ENCODE peak calls at places on chromosome 6, in five cellular contexts. Y, R, K, N and A are unnamed samples.
A peak's percentile ranks its signal among the peaks of the same experiment; 100 is the strongest.

GRCh38 chr6:4059115-4059777 is 19.7 kb downstream of the FAM217A start:
- DNase-seq in Y (no peak), R (no peak), K (no peak), N (no peak), A (no peak)

GRCh38 chr6:166624275-166624674 is 2.8 kb downstream of the RPS6KA2 start:
- DNase-seq in Y (no peak), R (peak; percentile 79), K (peak; percentile 79), N (no peak), A (no peak)

GRCh38 chr6:118897386-118897785 is 3.4 kb downstream of the ASF1A start:
- DNase-seq in Y (no peak), R (no peak), K (no peak), N (no peak), A (no peak)

GRCh38 chr6:111150577-111150976 is 63.3 kb downstream of the SLC16A10 start:
- DNase-seq in Y (no peak), R (no peak), K (no peak), N (no peak), A (no peak)

GRCh38 chr6:124993327-124993726 is 31.1 kb downstream of the RNF217 start:
- DNase-seq in Y (no peak), R (no peak), K (no peak), N (no peak), A (no peak)

GRCh38 chr6:154403803-154404202 is 47.2 kb upstream of the IPCEF1 start:
- DNase-seq in Y (no peak), R (no peak), K (peak; percentile 70), N (no peak), A (no peak)

GRCh38 chr6:13480631-13481501 is 6.5 kb downstream of the GFOD1 start:
- DNase-seq in Y (no peak), R (no peak), K (no peak), N (no peak), A (no peak)

GRCh38 chr6:119493980-119494379 is 144.4 kb upstream of the MAN1A1 start:
- DNase-seq in Y (no peak), R (no peak), K (no peak), N (no peak), A (no peak)

GRCh38 chr6:16684896-16685554 is 76.2 kb downstream of the ATXN1 start:
- DNase-seq in Y (no peak), R (no peak), K (no peak), N (no peak), A (no peak)

GRCh38 chr6:133894795-133895401 is 6.0 kb downstream of the TCF21 start:
- DNase-seq in Y (no peak), R (no peak), K (peak; percentile 83), N (no peak), A (no peak)

GRCh38 chr6:136012198-136012884 is 160.8 kb downstream of the PDE7B start:
- DNase-seq in Y (no peak), R (no peak), K (no peak), N (no peak), A (no peak)

GRCh38 chr6:147509900-147510299 is 1.4 kb downstream of the SAMD5 start:
- DNase-seq in Y (no peak), R (no peak), K (no peak), N (no peak), A (no peak)

GRCh38 chr6:1796706-1797529 is 187.2 kb downstream of the FOXC1 start:
- DNase-seq in Y (no peak), R (no peak), K (no peak), N (no peak), A (no peak)

GRCh38 chr6:14390805-14391204 is 273.2 kb downstream of the CD83 start:
- DNase-seq in Y (no peak), R (no peak), K (no peak), N (no peak), A (no peak)

GRCh38 chr6:147648936-147649335 is 140.4 kb downstream of the SAMD5 start:
- DNase-seq in Y (no peak), R (no peak), K (no peak), N (no peak), A (no peak)

GRCh38 chr6:83709748-83710050 is 798 bp upstream of the SNAP91 start:
- DNase-seq in Y (no peak), R (no peak), K (no peak), N (no peak), A (no peak)

GRCh38 chr6:9796827-9797226 is 618.0 kb downstream of the TFAP2A start:
- DNase-seq in Y (no peak), R (no peak), K (no peak), N (no peak), A (no peak)

GRCh38 chr6:9806195-9806594 is 608.7 kb downstream of the TFAP2A start:
- DNase-seq in Y (no peak), R (no peak), K (no peak), N (no peak), A (no peak)

GRCh38 chr6:9799582-9799981 is 615.3 kb downstream of the TFAP2A start:
- DNase-seq in Y (no peak), R (no peak), K (no peak), N (no peak), A (no peak)

GRCh38 chr6:9795880-9796279 is 619.0 kb downstream of the TFAP2A start:
- DNase-seq in Y (no peak), R (no peak), K (no peak), N (no peak), A (no peak)

DNA sequence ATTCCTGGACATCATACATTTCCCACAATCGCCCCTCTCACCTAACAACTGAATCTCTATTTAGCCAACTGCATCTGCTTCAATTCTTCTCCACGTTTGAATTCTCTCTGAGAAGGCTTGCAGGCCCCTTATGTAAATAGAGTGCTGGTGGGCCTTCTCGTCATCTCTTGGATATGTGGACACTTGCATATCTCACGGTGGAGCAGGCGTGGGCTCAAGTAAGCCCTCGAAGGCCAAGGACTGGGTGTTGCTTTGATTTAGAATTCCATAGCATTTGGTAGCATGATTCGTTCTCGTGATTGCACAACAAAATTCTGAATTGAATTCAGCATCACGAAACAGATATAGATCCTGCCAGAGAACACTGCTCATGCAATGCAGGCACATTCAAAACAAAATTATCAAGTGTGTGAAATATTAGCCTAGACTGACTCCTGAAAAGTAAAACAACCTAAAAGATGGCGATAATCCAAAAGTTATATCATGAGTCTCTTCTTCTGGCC is 613.6 kb downstream of the TFAP2A start:
- DNase-seq in Y (no peak), R (no peak), K (no peak), N (no peak), A (no peak)
- H3K27ac ChIP-seq in Y (no peak overlapping the region), R (no peak overlapping the region), K (no peak overlapping the region), N (no peak overlapping the region), A (no peak overlapping the region)

GRCh38 chr6:33248932-33249731 is 22.5 kb downstream of the VPS52 start:
- DNase-seq in Y (peak; percentile 98), R (peak; percentile 98), K (peak; percentile 99), N (peak; percentile 96), A (peak; percentile 94)

GRCh38 chr6:33249732-33250625 is 21.7 kb downstream of the VPS52 start:
- DNase-seq in Y (no peak), R (peak; percentile 29), K (peak; percentile 68), N (peak; percentile 40), A (no peak)

GRCh38 chr6:33247977-33248642 is 23.6 kb downstream of the VPS52 start:
- DNase-seq in Y (peak; percentile 91), R (peak; percentile 89), K (peak; percentile 94), N (peak; percentile 89), A (peak; percentile 81)

GRCh38 chr6:33250731-33251130 is 20.9 kb downstream of the VPS52 start:
- DNase-seq in Y (no peak), R (no peak), K (no peak), N (no peak), A (no peak)

DNA sequence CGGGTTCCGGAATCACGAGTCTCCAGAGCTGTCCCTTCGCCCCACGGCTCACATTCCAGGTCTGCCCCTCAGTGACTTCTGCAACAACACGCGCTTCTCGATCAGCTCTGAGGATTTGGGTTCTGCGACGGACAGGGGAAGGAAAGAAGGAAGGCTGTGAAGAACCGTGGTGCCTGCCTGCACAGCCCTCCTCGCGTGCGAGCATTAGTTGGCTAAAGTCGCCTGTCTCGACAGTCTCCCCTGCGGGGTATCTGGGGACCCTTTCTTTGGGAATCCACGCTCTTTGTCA is 23.1 kb downstream of the VPS52 start:
- DNase-seq in Y (peak; percentile 69), R (peak; percentile 31), K (no peak), N (no peak), A (peak; percentile 53)
- H3K27ac ChIP-seq in Y (peak overlapping the region; percentile 81), R (peak overlapping the region; percentile 83), K (peak overlapping the region; percentile 94), N (peak overlapping the region; percentile 94), A (peak overlapping the region; percentile 84)

DNA sequence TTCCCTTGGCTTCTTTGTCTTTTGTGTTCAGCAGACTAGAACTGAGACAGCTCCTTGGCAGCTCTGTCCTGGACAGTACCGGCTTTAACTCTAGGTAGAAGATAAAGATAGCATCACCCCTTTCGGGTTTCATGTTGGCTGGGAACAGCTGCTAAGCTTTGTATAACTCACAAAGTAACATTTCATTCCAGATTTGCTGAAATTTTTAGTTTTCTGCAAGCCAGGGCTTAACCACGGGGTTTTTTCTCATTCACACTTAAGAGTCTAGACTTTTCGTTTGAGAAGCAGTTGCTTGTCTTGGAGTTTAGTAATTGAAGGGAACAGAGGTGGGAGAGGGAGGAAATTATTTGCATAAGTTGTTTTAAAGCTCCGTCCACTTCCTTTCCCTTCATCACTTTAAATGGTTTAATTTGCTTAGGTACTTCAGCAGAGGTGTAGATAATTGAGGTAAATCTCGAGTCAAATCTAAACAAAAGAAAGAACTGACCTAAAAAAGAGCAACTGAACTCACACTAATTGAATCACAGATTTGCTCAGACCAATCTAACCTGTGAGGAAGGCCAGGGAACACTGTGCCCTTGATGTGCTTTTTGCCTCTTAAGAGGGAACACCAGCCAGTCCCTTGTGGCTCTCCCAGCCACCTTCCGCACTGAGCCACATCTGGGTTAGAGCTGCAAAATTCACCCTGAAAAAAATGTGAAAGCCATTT is 48.3 kb downstream of the RREB1 start:
- DNase-seq in Y (no peak), R (no peak), K (no peak), N (no peak), A (no peak)
- H3K27ac ChIP-seq in Y (peak overlapping the region; percentile 69), R (peak overlapping the region; percentile 50), K (peak overlapping the region; percentile 39), N (no peak overlapping the region), A (no peak overlapping the region)

GRCh38 chr6:26553264-26553738 is 15.1 kb downstream of the HMGN4 start:
- DNase-seq in Y (peak; percentile 73), R (peak; percentile 58), K (peak; percentile 89), N (peak; percentile 71), A (peak; percentile 62)

GRCh38 chr6:26556263-26557070 is 18.3 kb downstream of the HMGN4 start:
- DNase-seq in Y (no peak), R (no peak), K (no peak), N (no peak), A (peak; percentile 5)

GRCh38 chr6:26553739-26554668 is 15.8 kb downstream of the HMGN4 start:
- DNase-seq in Y (peak; percentile 84), R (peak; percentile 78), K (peak; percentile 91), N (peak; percentile 59), A (peak; percentile 71)

GRCh38 chr6:26554669-26555504 is 16.7 kb downstream of the HMGN4 start:
- DNase-seq in Y (no peak), R (no peak), K (no peak), N (no peak), A (no peak)

DNA sequence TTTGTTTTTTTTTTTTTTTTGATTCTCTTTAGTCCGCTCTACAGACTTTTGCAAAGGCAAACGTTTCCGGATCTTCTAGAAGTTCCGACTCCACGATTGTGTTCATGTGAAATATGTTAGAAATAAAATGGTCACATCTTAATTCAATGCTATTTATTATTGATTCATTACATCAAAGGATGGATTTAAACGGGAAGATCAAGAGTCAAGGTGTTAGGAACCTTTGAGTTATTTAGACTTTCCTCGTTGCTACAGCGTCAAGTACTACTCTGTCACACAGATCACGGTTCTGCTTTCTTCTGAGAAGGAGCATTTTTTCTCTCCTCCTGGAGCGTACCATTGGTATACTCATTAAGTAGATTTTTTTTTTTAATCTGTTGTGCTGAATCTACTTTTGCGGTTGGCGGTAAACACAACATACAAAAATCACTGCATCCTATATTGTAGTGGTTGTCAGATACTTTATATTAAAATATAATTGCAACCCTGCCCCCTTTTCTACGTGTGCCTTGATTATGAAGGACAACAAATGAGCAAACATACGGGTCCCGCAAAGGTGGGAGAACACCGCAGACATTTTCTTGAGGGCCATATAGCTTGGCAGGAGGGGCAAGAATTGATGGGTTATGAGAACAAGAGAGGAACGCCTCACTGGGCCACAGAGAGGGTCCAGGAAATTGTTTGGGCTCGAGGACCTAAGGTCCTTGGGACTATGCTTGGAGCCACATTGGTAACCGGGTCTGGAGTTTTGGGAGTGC is 17.5 kb downstream of the HMGN4 start:
- DNase-seq in Y (no peak), R (no peak), K (no peak), N (no peak), A (no peak)
- H3K27ac ChIP-seq in Y (no peak overlapping the region), R (no peak overlapping the region), K (no peak overlapping the region), N (peak overlapping the region; percentile 4), A (no peak overlapping the region)